ENCODE peak calls at places on chromosome 1, in five cellular contexts. Q, O, B, P and E are unnamed samples.

GRCh38 chr1:25861316-25862286 is 2.3 kb upstream of the AUNIP start:
- DNase-seq in Q (peak), O (peak), B (no peak), P (peak), E (no peak)

GRCh38 chr1:228314658-228315483 is 91.8 kb downstream of the TRIM11 start:
- DNase-seq in Q (no peak), B (no peak), P (no peak), O (no peak), E (no peak)

GRCh38 chr1:21052034-21052433 is 124.7 kb downstream of the EIF4G3 start:
- DNase-seq in B (no peak), Q (no peak), O (no peak), P (no peak), E (no peak)

GRCh38 chr1:110524311-110525249 is 5.6 kb upstream of the KCNA10 start:
- DNase-seq in P (peak), O (peak), Q (peak), B (peak), E (peak)

GRCh38 chr1:77489910-77490309 is 192.5 kb downstream of the ZZZ3 start:
- DNase-seq in Q (no peak), P (no peak), O (no peak), B (peak), E (no peak)

GRCh38 chr1:100131623-100132022 is 1.1 kb downstream of the SASS6 start:
- DNase-seq in O (no peak), Q (no peak), B (no peak), P (no peak), E (no peak)

GRCh38 chr1:203695116-203695515 is 68.5 kb downstream of the ATP2B4 start:
- DNase-seq in B (no peak), O (peak), Q (no peak), P (no peak), E (no peak)

GRCh38 chr1:182181167-182181572 is 119.7 kb upstream of the ZNF648 start:
- DNase-seq in P (peak), B (no peak), O (no peak), Q (no peak), E (no peak)

DNA sequence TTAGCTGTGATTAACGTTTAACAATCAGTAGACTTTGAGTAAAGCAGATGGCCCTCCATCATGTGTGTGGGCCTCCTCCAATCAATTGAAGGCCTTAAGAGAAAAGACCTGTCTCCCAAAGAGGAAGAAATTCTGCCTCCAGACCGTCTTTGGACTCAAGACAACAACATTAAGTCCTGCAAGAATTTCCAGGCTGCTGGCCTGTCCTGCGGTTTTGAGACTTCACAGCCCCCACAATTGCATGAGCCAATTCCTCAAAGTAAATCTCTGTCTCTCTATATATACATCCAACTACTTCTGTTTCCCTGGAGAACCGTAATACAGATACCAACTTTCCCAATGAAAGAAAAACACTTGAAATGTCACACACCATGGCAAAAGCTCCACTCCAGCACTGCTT is 16.4 kb downstream of the REG4 start:
- DNase-seq in O (no peak), Q (no peak), B (peak), P (no peak), E (no peak)
- H3K27ac ChIP-seq in O (no peak), Q (no peak), B (peak), P (no peak), E (no peak)

DNA sequence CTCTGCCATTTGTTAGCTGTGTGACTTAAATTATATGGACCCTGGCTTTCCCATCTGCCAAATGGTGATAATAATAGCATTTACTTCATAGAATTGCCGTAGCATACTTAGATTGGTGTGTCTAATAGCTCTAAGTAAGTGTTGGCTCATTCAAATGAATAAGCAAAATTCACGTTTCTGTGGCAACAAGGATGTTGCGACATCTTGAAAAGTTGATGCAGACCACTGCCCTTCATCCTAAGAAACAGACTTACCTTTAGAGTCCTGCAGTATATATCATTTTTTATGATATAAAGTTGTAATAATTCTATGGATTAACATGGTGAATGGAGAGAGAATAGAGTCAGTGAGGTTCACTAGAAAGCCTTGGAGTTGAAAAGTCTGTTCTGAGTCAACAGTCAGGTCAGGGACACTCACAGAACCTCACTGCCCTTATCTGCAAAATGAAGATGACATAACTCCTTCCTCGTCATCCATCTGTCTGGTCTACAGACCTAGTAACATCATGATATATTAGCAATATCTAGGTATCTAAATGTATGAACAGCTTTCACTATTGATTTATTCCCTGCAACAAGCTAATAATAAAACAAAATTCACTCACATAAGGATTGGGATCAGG is 167.3 kb upstream of the C8B start:
- DNase-seq in B (peak), P (no peak), O (no peak), Q (no peak), E (no peak)
- H3K4me3 ChIP-seq in B (no peak), P (no peak), O (no peak), Q (no peak), E (no peak)

DNA sequence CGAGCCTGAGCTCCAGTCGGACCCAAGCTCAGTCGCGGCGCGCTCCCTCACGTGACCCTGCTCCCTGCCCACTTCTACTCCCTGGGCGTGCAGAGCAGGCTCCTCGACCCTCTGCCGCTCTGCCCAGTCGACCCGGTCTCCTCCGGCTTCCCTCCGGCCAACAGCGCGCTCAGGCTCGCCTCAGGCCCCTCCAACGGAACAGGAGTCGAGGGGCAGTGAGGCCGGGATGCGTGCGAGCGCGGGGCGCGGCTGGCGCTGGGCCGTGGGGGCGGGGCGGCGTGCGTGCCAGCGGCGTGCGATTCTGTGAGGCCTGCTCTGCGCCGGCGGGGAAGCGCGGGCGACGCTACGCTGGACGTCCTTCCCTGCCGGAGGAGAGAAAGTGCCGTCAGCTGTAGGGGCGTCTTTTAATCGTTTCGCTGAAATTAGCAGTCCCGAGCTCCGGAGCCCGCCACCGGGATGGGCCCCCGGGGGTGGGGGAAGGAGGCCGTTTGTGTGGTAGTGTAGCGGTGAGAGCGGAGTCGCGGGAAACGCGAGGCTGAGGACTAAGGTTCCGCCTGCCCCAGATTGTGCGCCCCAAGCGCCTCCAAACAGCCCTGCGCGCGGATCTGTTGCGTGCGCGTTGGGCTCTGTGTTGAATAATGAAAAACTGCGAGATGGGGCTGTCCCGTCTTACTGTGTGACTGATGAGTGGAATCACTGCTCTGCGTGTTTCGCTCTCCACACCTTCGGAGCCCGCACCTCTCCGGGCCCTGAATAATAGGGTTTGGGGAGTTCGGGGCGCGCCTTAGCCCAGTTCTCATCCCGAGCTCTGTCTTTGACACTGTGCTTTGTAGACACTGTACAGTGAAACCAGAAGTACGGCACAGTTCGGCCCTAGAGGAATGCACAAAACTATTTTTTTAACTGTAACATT is at the start of gene ACBD6:
- DNase-seq in P (peak), B (peak), O (peak), Q (peak), E (peak)
- TF ChIP-seq POLR2A in P (peak), B (peak), O (no peak), Q (peak), E (no peak)

DNA sequence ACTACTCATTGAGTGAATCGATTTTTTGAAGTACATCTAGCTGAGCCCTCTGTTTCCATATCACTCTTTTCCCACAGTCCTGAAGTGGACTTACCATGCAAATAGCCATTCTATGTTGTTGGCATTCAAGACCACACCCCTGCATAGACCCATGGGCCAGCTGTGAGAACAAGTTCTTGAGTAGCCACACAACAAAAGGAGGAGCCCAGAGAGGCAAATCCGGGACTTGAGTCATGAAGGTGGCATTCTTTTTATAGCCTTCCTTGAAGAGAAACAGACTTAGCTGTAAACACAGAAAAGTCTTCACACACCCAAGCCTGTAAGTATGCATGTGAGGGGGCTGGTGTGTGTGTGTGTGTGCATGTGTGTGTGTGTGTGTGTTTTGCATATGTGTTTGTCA is 13.8 kb upstream of the SPRR5 start:
- DNase-seq in O (no peak), B (no peak), P (no peak), Q (no peak), E (no peak)
- H3K27ac ChIP-seq in O (no peak), B (no peak), P (no peak), Q (no peak), E (no peak)

GRCh38 chr1:1022322-1023090 is 2.6 kb downstream of the AGRN start:
- DNase-seq in P (no peak), O (no peak), B (no peak), Q (no peak), E (no peak)
- H3K4me3 ChIP-seq in P (no peak), O (no peak), B (no peak), Q (no peak), E (no peak)

DNA sequence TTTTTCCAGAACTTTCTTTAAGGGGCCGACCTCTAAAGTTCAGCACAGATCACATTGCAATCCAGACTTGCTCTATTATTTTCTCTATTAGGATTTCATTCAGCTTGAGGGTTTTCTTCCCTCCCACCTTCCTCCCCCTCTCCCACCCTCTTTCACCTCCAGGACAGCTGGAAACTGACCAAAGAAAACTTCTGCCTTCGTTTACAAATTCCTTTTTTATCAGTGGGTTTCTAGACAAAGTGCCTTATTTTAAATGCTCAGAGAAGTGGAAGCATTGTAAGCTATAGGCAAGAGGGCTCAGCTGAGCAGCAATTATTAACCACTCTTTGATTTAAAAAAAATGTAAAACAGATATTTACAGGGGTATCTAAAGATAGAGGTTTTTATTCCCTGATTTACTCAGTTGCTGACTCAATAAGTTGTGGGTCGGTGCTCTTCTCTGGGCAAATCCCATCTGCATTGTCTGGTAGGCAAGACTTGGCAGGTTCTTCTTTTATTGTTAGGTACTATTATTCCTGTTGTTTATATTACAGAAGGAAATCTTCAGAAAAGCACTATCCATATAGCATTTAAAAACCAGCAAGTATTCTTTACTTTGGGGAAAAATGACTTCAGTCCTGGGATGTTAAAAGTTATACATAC is 277.0 kb upstream of the C1orf105 start:
- DNase-seq in O (peak), B (peak), P (no peak), Q (peak), E (no peak)
- TF ChIP-seq POLR2A in O (no peak), B (no peak), P (no peak), Q (no peak), E (no peak)